ENCODE peak calls at places on chromosomes 13 and 19, in four cellular contexts. One of them, this sample, is unnamed.

GRCh38 chr13:26019241-26019640 is 32.6 kb downstream of the SHISA2 start:
- DNase-seq in K562: no peak
- DNase-seq in GM12878: no peak
- DNase-seq in HepG2: no peak
- DNase-seq in this sample: no peak

GRCh38 chr13:39189778-39190177 is 151.5 kb downstream of the NHLRC3 start:
- DNase-seq in K562: no peak
- DNase-seq in GM12878: no peak
- DNase-seq in HepG2: no peak
- DNase-seq in this sample: no peak

GRCh38 chr19:48862827-48863226 is 5.6 kb downstream of the PLEKHA4 start:
- DNase-seq in K562: no peak
- DNase-seq in GM12878: no peak
- DNase-seq in HepG2: no peak
- DNase-seq in this sample: no peak

GRCh38 chr19:409006-409514 is at the start of gene C2CD4C:
- DNase-seq in K562: peak; percentile 52
- DNase-seq in GM12878: no peak
- DNase-seq in HepG2: no peak
- DNase-seq in this sample: no peak

GRCh38 chr13:109157275-109157674 is 527.9 kb downstream of the MYO16 start:
- DNase-seq in K562: no peak
- DNase-seq in GM12878: no peak
- DNase-seq in HepG2: no peak
- DNase-seq in this sample: peak; percentile 28

GRCh38 chr13:109333893-109334651 is 452.3 kb downstream of the IRS2 start:
- DNase-seq in K562: no peak
- DNase-seq in GM12878: no peak
- DNase-seq in HepG2: no peak
- DNase-seq in this sample: no peak

GRCh38 chr19:4744451-4745170 is 21.0 kb upstream of the DPP9 start:
- DNase-seq in K562: peak; percentile 53
- DNase-seq in GM12878: no peak
- DNase-seq in HepG2: no peak
- DNase-seq in this sample: no peak

GRCh38 chr19:43362179-43362578 is 8.7 kb downstream of the CD177 start:
- DNase-seq in K562: no peak
- DNase-seq in GM12878: no peak
- DNase-seq in HepG2: no peak
- DNase-seq in this sample: no peak

GRCh38 chr13:54301085-54301484 is 1272.5 kb downstream of the OLFM4 start:
- DNase-seq in K562: no peak
- DNase-seq in GM12878: no peak
- DNase-seq in HepG2: no peak
- DNase-seq in this sample: no peak

GRCh38 chr19:5191091-5191490 is 149.5 kb downstream of the PTPRS start:
- DNase-seq in K562: peak; percentile 13
- DNase-seq in GM12878: no peak
- DNase-seq in HepG2: no peak
- DNase-seq in this sample: no peak

GRCh38 chr19:33819875-33820781 is 23.5 kb downstream of the KCTD15 start:
- DNase-seq in K562: peak; percentile 76
- DNase-seq in GM12878: no peak
- DNase-seq in HepG2: peak; percentile 53
- DNase-seq in this sample: peak; percentile 83

GRCh38 chr13:101977475-101977874 is 424.4 kb downstream of the FGF14 start:
- DNase-seq in K562: no peak
- DNase-seq in GM12878: no peak
- DNase-seq in HepG2: no peak
- DNase-seq in this sample: no peak

GRCh38 chr13:73242515-73243015 is 183.8 kb downstream of the KLF5 start:
- DNase-seq in K562: no peak
- DNase-seq in GM12878: no peak
- DNase-seq in HepG2: no peak
- DNase-seq in this sample: no peak

GRCh38 chr19:16654151-16654550 is 5.8 kb downstream of the SMIM7 start:
- DNase-seq in K562: no peak
- DNase-seq in GM12878: no peak
- DNase-seq in HepG2: peak; percentile 35
- DNase-seq in this sample: no peak

GRCh38 chr13:113542751-113543424 is 41.7 kb upstream of the TFDP1 start:
- DNase-seq in K562: no peak
- DNase-seq in GM12878: no peak
- DNase-seq in HepG2: no peak
- DNase-seq in this sample: no peak

GRCh38 chr13:99256709-99257108 is 1.5 kb downstream of the GPR18 start:
- DNase-seq in K562: no peak
- DNase-seq in GM12878: no peak
- DNase-seq in HepG2: no peak
- DNase-seq in this sample: no peak

GRCh38 chr13:35720290-35720689 is 243.8 kb upstream of the MAB21L1 start:
- DNase-seq in K562: no peak
- DNase-seq in GM12878: no peak
- DNase-seq in HepG2: no peak
- DNase-seq in this sample: no peak

GRCh38 chr13:108213946-108214345 is 1.4 kb downstream of the LIG4 start:
- DNase-seq in K562: no peak
- DNase-seq in GM12878: no peak
- DNase-seq in HepG2: no peak
- DNase-seq in this sample: no peak

GRCh38 chr19:1304197-1304924 is 18.7 kb downstream of the EFNA2 start:
- DNase-seq in K562: no peak
- DNase-seq in GM12878: no peak
- DNase-seq in HepG2: peak; percentile 81
- DNase-seq in this sample: no peak

GRCh38 chr13:111922086-111922485 is 144.9 kb upstream of the SOX1 start:
- DNase-seq in K562: no peak
- DNase-seq in GM12878: no peak
- DNase-seq in HepG2: no peak
- DNase-seq in this sample: no peak

GRCh38 chr19:628168-628567 is 5.2 kb downstream of the POLRMT start:
- DNase-seq in K562: no peak
- DNase-seq in GM12878: no peak
- DNase-seq in HepG2: no peak
- DNase-seq in this sample: peak; percentile 80

GRCh38 chr13:50686547-50686946 is 156.9 kb downstream of the DLEU7 start:
- DNase-seq in K562: no peak
- DNase-seq in GM12878: no peak
- DNase-seq in HepG2: no peak
- DNase-seq in this sample: no peak

GRCh38 chr19:18208098-18208951 is 4.5 kb upstream of the RAB3A start:
- DNase-seq in K562: peak; percentile 71
- DNase-seq in GM12878: no peak
- DNase-seq in HepG2: no peak
- DNase-seq in this sample: peak; percentile 74

GRCh38 chr19:49688531-49689132 is 762 bp upstream of the ADM5 start:
- DNase-seq in K562: no peak
- DNase-seq in GM12878: no peak
- DNase-seq in HepG2: no peak
- DNase-seq in this sample: no peak

GRCh38 chr19:46299004-46299509 is 2.2 kb downstream of the HIF3A start:
- DNase-seq in K562: peak; percentile 7
- DNase-seq in GM12878: no peak
- DNase-seq in HepG2: peak; percentile 54
- DNase-seq in this sample: no peak

GRCh38 chr19:48813123-48813911 is 2.5 kb upstream of the BCAT2 start:
- DNase-seq in K562: peak; percentile 63
- DNase-seq in GM12878: no peak
- DNase-seq in HepG2: peak; percentile 43
- DNase-seq in this sample: peak; percentile 57

GRCh38 chr19:47726467-47726866 is 13.2 kb downstream of the EHD2 start:
- DNase-seq in K562: no peak
- DNase-seq in GM12878: no peak
- DNase-seq in HepG2: no peak
- DNase-seq in this sample: no peak

GRCh38 chr19:5392476-5392875 is 51.9 kb upstream of the PTPRS start:
- DNase-seq in K562: no peak
- DNase-seq in GM12878: no peak
- DNase-seq in HepG2: no peak
- DNase-seq in this sample: no peak

GRCh38 chr19:54804101-54804500 is 691 bp downstream of the KIR2DL4 start:
- DNase-seq in K562: no peak
- DNase-seq in GM12878: no peak
- DNase-seq in HepG2: no peak
- DNase-seq in this sample: no peak

GRCh38 chr13:77918391-77919261 is at the start of gene EDNRB:
- DNase-seq in K562: no peak
- DNase-seq in GM12878: no peak
- DNase-seq in HepG2: no peak
- DNase-seq in this sample: peak; percentile 65

GRCh38 chr13:77925616-77926015 is 7.0 kb upstream of the EDNRB start:
- DNase-seq in K562: no peak
- DNase-seq in GM12878: no peak
- DNase-seq in HepG2: no peak
- DNase-seq in this sample: no peak

GRCh38 chr13:77916481-77916880 is 2.1 kb downstream of the EDNRB start:
- DNase-seq in K562: no peak
- DNase-seq in GM12878: no peak
- DNase-seq in HepG2: no peak
- DNase-seq in this sample: no peak

GRCh38 chr13:77915676-77916075 is 3.0 kb downstream of the EDNRB start:
- DNase-seq in K562: no peak
- DNase-seq in GM12878: no peak
- DNase-seq in HepG2: no peak
- DNase-seq in this sample: no peak

DNA sequence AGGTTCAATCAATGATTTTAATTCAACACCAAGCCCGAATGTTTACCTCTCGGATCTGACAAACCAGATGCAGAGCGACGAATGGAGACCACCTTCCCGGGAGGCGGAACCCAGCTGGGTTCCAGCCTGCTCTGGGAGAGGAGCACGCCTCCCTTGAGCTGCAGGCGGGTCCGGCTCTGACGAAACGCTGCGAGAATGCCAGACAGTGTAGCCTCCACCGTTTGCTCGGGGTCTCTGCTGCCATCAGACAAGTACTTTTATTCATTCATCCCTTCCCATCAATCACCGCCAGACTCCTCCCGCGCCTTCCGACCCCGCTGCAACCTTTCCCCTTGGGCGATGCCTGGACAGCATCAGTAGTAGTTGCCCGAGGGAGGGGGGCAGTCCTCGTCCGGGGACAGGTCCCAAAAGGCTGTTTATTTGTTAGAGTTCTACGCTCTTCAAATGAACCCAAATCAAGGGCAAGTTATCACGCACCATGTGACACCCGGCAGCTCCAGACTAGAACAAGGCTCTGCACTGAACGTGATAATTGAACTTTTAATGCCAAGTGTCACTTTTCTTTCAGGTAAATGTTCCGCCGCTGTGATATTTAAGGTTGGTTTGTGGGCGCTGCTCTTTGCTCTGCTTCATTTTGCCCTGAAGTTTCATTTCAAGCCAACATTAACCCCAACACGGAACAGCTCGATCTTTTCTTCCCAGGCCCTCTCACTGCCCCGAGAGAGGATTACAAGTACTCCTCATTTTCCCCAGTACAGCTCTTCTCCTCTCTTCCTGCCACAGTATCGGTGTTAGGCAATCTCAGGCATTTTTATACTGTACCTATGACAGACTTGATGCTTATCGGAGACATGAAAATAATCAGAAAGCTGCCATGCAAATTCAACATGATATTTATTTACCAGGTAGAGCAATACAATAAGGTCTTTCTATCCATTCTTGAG is 992 bp upstream of the EDNRB start:
- DNase-seq in K562: no peak
- DNase-seq in GM12878: no peak
- DNase-seq in HepG2: no peak
- DNase-seq in this sample: peak; percentile 61
- TF ChIP-seq NR2C2 in K562: no peak
- TF ChIP-seq NR2C2 in GM12878: no peak
- TF ChIP-seq NR2C2 in HepG2: no peak
- TF ChIP-seq NR2C2 in this sample: no peak

DNA sequence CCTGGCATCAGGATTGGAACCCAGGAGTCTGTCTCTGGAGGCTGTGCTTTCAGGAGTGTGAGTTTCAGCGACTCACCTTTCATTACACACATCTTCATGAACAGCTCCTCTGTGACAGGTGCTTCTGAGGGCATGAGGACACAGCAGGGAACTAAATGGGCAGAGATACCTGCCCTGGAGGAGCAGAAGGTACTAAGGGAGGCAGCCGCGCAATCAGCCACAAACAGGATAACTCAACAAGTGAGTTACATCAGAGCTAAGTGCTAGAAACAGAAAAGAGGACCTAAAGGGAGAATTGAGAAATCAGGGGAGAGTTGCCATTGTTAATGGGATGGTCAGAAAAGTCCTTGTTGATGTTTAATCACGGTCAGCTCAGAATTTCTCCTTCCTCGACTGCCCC is 42.5 kb downstream of the SYDE1 start:
- DNase-seq in K562: no peak
- DNase-seq in GM12878: no peak
- DNase-seq in HepG2: no peak
- DNase-seq in this sample: no peak
- TF ChIP-seq ATF2 in K562: no peak
- TF ChIP-seq ATF2 in GM12878: no peak
- TF ChIP-seq ATF2 in HepG2: no peak
- TF ChIP-seq ATF2 in this sample: no peak

DNA sequence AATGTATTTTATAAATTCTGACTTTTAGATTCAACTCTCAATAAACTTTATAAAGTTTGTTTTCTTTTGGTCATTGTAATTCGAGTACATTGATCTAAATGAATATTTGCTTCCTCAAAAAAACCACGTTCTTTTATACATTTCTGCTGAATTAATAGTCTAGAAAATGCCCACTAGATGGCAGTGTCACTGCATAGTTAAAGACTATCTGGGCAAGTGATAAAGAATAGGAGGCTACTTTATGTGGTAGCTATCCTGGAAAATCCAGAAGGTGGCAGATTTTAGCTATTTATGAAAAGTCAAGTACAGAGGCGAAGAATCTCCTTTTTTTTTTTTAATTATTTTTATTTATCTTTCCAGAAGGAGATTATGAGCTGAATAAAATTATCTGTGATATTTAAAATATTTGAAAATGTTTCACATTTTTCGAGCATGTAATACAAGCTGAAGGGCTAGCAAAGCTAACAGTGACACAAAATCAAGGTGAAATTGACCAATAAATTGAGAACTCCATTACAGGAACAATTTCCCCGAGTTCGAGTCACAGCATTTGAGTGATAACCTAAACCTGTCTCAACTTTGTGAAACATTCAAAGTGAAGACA is 221.8 kb downstream of the OLFM4 start:
- DNase-seq in K562: peak; percentile 73
- DNase-seq in GM12878: peak; percentile 15
- DNase-seq in HepG2: peak; percentile 74
- DNase-seq in this sample: no peak
- TF ChIP-seq NR2C2 in K562: no peak
- TF ChIP-seq NR2C2 in GM12878: no peak
- TF ChIP-seq NR2C2 in HepG2: no peak
- TF ChIP-seq NR2C2 in this sample: no peak

DNA sequence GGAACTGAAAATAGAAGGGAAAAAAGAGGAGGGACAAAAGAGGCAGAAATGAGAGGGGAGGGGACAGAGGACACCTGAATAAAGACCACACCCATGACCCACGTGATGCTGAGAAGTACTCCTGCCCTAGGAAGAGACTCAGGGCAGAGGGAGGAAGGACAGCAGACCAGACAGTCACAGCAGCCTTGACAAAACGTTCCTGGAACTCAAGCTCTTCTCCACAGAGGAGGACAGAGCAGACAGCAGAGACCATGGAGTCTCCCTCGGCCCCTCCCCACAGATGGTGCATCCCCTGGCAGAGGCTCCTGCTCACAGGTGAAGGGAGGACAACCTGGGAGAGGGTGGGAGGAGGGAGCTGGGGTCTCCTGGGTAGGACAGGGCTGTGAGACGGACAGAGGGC is at the start of gene CEACAM5:
- DNase-seq in K562: no peak
- DNase-seq in GM12878: no peak
- DNase-seq in HepG2: no peak
- DNase-seq in this sample: peak; percentile 4
- TF ChIP-seq ATF2 in K562: no peak
- TF ChIP-seq ATF2 in GM12878: no peak
- TF ChIP-seq ATF2 in HepG2: no peak
- TF ChIP-seq ATF2 in this sample: no peak